ENCODE peak calls at places on chromosomes 4 and X, in five cellular contexts. One of them, this sample, is unnamed.

GRCh38 chrX:154748712-154749339 is 2.1 kb downstream of the GAB3 start:
- DNase-seq in ascending aorta: no peak
- DNase-seq in PC-9: no peak
- DNase-seq in AG04450: no peak
- DNase-seq in esophagus squamous epithelium: no peak
- DNase-seq in this sample: no peak

GRCh38 chr4:61200195-61200990 is at the start of gene ADGRL3:
- DNase-seq in ascending aorta: no peak
- DNase-seq in PC-9: no peak
- DNase-seq in AG04450: no peak
- DNase-seq in esophagus squamous epithelium: no peak
- DNase-seq in this sample: no peak

GRCh38 chr4:4735136-4735754 is 124.2 kb upstream of the MSX1 start:
- DNase-seq in ascending aorta: no peak
- DNase-seq in PC-9: no peak
- DNase-seq in AG04450: no peak
- DNase-seq in esophagus squamous epithelium: no peak
- DNase-seq in this sample: no peak

GRCh38 chr4:114364857-114365256 is 233.8 kb upstream of the UGT8 start:
- DNase-seq in ascending aorta: no peak
- DNase-seq in PC-9: no peak
- DNase-seq in AG04450: peak; percentile 76
- DNase-seq in esophagus squamous epithelium: no peak
- DNase-seq in this sample: peak; percentile 45

GRCh38 chr4:48603366-48604003 is 113.4 kb downstream of the ZAR1 start:
- DNase-seq in ascending aorta: no peak
- DNase-seq in PC-9: no peak
- DNase-seq in AG04450: no peak
- DNase-seq in esophagus squamous epithelium: no peak
- DNase-seq in this sample: no peak

GRCh38 chrX:28910501-28910900 is 323.3 kb downstream of the IL1RAPL1 start:
- DNase-seq in ascending aorta: no peak
- DNase-seq in PC-9: no peak
- DNase-seq in AG04450: no peak
- DNase-seq in esophagus squamous epithelium: no peak
- DNase-seq in this sample: no peak

GRCh38 chrX:1480082-1480785 is 27.5 kb upstream of the ASMTL start:
- DNase-seq in ascending aorta: no peak
- DNase-seq in PC-9: no peak
- DNase-seq in AG04450: no peak
- DNase-seq in esophagus squamous epithelium: no peak
- DNase-seq in this sample: no peak

GRCh38 chr4:6507345-6507744 is 34.9 kb upstream of the PPP2R2C start:
- DNase-seq in ascending aorta: no peak
- DNase-seq in PC-9: no peak
- DNase-seq in AG04450: no peak
- DNase-seq in esophagus squamous epithelium: no peak
- DNase-seq in this sample: no peak

GRCh38 chr4:100017627-100018310 is 67.7 kb upstream of the H2AZ1 start:
- DNase-seq in ascending aorta: no peak
- DNase-seq in PC-9: peak; percentile 53
- DNase-seq in AG04450: no peak
- DNase-seq in esophagus squamous epithelium: no peak
- DNase-seq in this sample: no peak

GRCh38 chr4:14022428-14022827 is 394.9 kb upstream of the BOD1L1 start:
- DNase-seq in ascending aorta: no peak
- DNase-seq in PC-9: no peak
- DNase-seq in AG04450: no peak
- DNase-seq in esophagus squamous epithelium: no peak
- DNase-seq in this sample: peak; percentile 10

GRCh38 chrX:44770111-44770510 is 73.7 kb upstream of the DUSP21 start:
- DNase-seq in ascending aorta: no peak
- DNase-seq in PC-9: no peak
- DNase-seq in AG04450: no peak
- DNase-seq in esophagus squamous epithelium: no peak
- DNase-seq in this sample: no peak

GRCh38 chrX:123968383-123969050 is 7.0 kb downstream of the STAG2 start:
- DNase-seq in ascending aorta: no peak
- DNase-seq in PC-9: no peak
- DNase-seq in AG04450: no peak
- DNase-seq in esophagus squamous epithelium: no peak
- DNase-seq in this sample: no peak

GRCh38 chr4:58510652-58511051 is 1400.5 kb upstream of the IGFBP7 start:
- DNase-seq in ascending aorta: no peak
- DNase-seq in PC-9: no peak
- DNase-seq in AG04450: no peak
- DNase-seq in esophagus squamous epithelium: no peak
- DNase-seq in this sample: no peak

GRCh38 chr4:122728781-122729330 is 3.6 kb upstream of the BBS12 start:
- DNase-seq in ascending aorta: no peak
- DNase-seq in PC-9: no peak
- DNase-seq in AG04450: no peak
- DNase-seq in esophagus squamous epithelium: no peak
- DNase-seq in this sample: no peak

GRCh38 chrX:21975827-21976226 is 35.3 kb downstream of the SMS start:
- DNase-seq in ascending aorta: no peak
- DNase-seq in PC-9: no peak
- DNase-seq in AG04450: peak; percentile 54
- DNase-seq in esophagus squamous epithelium: no peak
- DNase-seq in this sample: peak; percentile 41

GRCh38 chr4:3704669-3705068 is 61.5 kb upstream of the ADRA2C start:
- DNase-seq in ascending aorta: no peak
- DNase-seq in PC-9: no peak
- DNase-seq in AG04450: no peak
- DNase-seq in esophagus squamous epithelium: no peak
- DNase-seq in this sample: no peak

GRCh38 chr4:69830529-69831269 is 29.2 kb downstream of the SULT1E1 start:
- DNase-seq in ascending aorta: no peak
- DNase-seq in PC-9: no peak
- DNase-seq in AG04450: no peak
- DNase-seq in esophagus squamous epithelium: no peak
- DNase-seq in this sample: no peak

GRCh38 chr4:107997794-107998193 is 8.1 kb downstream of the HADH start:
- DNase-seq in ascending aorta: no peak
- DNase-seq in PC-9: no peak
- DNase-seq in AG04450: no peak
- DNase-seq in esophagus squamous epithelium: no peak
- DNase-seq in this sample: no peak

GRCh38 chr4:183411291-183411861 is 33.1 kb upstream of the CDKN2AIP start:
- DNase-seq in ascending aorta: no peak
- DNase-seq in PC-9: no peak
- DNase-seq in AG04450: peak; percentile 27
- DNase-seq in esophagus squamous epithelium: no peak
- DNase-seq in this sample: no peak

GRCh38 chr4:113065629-113066028 is 16.2 kb downstream of the ANK2 start:
- DNase-seq in ascending aorta: no peak
- DNase-seq in PC-9: no peak
- DNase-seq in AG04450: no peak
- DNase-seq in esophagus squamous epithelium: no peak
- DNase-seq in this sample: no peak

GRCh38 chr4:90745176-90745575 is 618.0 kb downstream of the CCSER1 start:
- DNase-seq in ascending aorta: no peak
- DNase-seq in PC-9: peak; percentile 37
- DNase-seq in AG04450: no peak
- DNase-seq in esophagus squamous epithelium: no peak
- DNase-seq in this sample: no peak

GRCh38 chr4:184424993-184425758 is 49.2 kb downstream of the IRF2 start:
- DNase-seq in ascending aorta: no peak
- DNase-seq in PC-9: no peak
- DNase-seq in AG04450: no peak
- DNase-seq in esophagus squamous epithelium: no peak
- DNase-seq in this sample: no peak

GRCh38 chr4:41358626-41359025 is 101.9 kb downstream of the UCHL1 start:
- DNase-seq in ascending aorta: no peak
- DNase-seq in PC-9: no peak
- DNase-seq in AG04450: no peak
- DNase-seq in esophagus squamous epithelium: no peak
- DNase-seq in this sample: no peak

GRCh38 chrX:65723706-65724105 is 56.3 kb downstream of the MSN start:
- DNase-seq in ascending aorta: no peak
- DNase-seq in PC-9: no peak
- DNase-seq in AG04450: no peak
- DNase-seq in esophagus squamous epithelium: no peak
- DNase-seq in this sample: no peak

GRCh38 chrX:147377728-147378127 is 534.0 kb upstream of the FMR1 start:
- DNase-seq in ascending aorta: no peak
- DNase-seq in PC-9: no peak
- DNase-seq in AG04450: no peak
- DNase-seq in esophagus squamous epithelium: no peak
- DNase-seq in this sample: no peak

GRCh38 chr4:25635501-25635900 is 20.1 kb upstream of the SLC34A2 start:
- DNase-seq in ascending aorta: no peak
- DNase-seq in PC-9: peak; percentile 68
- DNase-seq in AG04450: no peak
- DNase-seq in esophagus squamous epithelium: no peak
- DNase-seq in this sample: no peak

GRCh38 chr4:184815046-184815877 is 10.5 kb downstream of the ACSL1 start:
- DNase-seq in ascending aorta: no peak
- DNase-seq in PC-9: peak; percentile 87
- DNase-seq in AG04450: no peak
- DNase-seq in esophagus squamous epithelium: peak; percentile 3
- DNase-seq in this sample: no peak

GRCh38 chrX:66110112-66110511 is 53.9 kb upstream of the HEPH start:
- DNase-seq in ascending aorta: no peak
- DNase-seq in PC-9: no peak
- DNase-seq in AG04450: no peak
- DNase-seq in esophagus squamous epithelium: no peak
- DNase-seq in this sample: peak; percentile 0

DNA sequence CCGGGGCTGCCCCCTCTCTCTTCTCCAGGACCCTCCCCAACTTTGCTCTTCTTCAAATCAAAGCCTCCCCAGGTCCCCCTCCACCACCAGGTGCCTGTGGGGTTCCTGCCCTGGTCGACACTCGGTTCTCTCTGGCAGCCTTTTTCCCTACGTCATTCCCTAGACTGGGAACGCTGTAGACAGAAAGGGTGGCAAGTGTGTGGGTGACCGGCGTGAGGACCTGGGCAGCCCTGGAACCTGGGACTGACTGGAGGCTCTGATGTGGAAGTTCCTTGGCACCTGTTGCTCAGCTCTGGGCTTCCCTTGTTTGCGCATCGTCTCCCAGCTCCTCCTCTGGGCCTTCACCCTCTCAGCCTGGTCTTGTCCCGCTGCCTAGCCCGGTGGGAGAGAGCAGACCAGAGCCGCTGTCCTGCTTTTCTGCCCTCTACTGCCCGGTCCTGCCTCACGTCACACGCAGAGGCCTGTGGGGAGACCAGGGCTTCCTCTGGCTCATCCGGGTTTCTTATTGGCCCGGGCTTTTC is 1.3 kb downstream of the TACC3 start:
- DNase-seq in ascending aorta: no peak
- DNase-seq in PC-9: no peak
- DNase-seq in AG04450: no peak
- DNase-seq in esophagus squamous epithelium: no peak
- DNase-seq in this sample: no peak
- H3K4me3 ChIP-seq in ascending aorta: no peak overlapping the region
- H3K4me3 ChIP-seq in PC-9: peak overlapping the region; percentile 93
- H3K4me3 ChIP-seq in AG04450: peak overlapping the region; percentile 61
- H3K4me3 ChIP-seq in esophagus squamous epithelium: peak overlapping the region; percentile 89
- H3K4me3 ChIP-seq in this sample: peak overlapping the region; percentile 60

DNA sequence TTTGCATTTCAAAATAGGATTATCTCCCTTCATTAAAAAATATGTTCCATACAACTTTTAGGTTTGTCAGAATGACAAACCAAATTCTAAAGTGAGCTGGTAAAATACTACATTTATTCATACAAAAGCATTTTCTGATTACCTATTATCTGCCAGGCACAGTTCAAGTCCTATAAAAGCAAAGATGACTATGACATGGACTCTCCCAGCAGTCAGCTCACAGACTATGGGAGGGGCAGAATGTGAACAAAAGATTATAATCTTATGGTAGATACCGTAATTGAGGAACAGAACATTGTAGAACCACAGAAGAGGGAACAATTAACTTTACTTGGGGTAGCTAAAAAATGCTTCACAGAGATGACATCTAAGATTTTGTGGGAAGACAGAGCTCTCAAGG is 12.4 kb downstream of the PAQR3 start:
- DNase-seq in ascending aorta: no peak
- DNase-seq in PC-9: no peak
- DNase-seq in AG04450: no peak
- DNase-seq in esophagus squamous epithelium: no peak
- DNase-seq in this sample: no peak
- H3K4me3 ChIP-seq in ascending aorta: no peak overlapping the region
- H3K4me3 ChIP-seq in PC-9: no peak overlapping the region
- H3K4me3 ChIP-seq in AG04450: no peak overlapping the region
- H3K4me3 ChIP-seq in esophagus squamous epithelium: no peak overlapping the region
- H3K4me3 ChIP-seq in this sample: no peak overlapping the region

GRCh38 chr4:123974419-123975105 is 578.0 kb downstream of the SPRY1 start:
- DNase-seq in ascending aorta: no peak
- DNase-seq in PC-9: no peak
- DNase-seq in AG04450: no peak
- DNase-seq in esophagus squamous epithelium: no peak
- DNase-seq in this sample: no peak
- H3K4me3 ChIP-seq in ascending aorta: no peak overlapping the region
- H3K4me3 ChIP-seq in PC-9: no peak overlapping the region
- H3K4me3 ChIP-seq in AG04450: no peak overlapping the region
- H3K4me3 ChIP-seq in esophagus squamous epithelium: no peak overlapping the region
- H3K4me3 ChIP-seq in this sample: no peak overlapping the region

GRCh38 chrX:133350751-133351150 is 64.5 kb downstream of the GPC4 start:
- DNase-seq in ascending aorta: no peak
- DNase-seq in PC-9: no peak
- DNase-seq in AG04450: no peak
- DNase-seq in esophagus squamous epithelium: no peak
- DNase-seq in this sample: no peak
- H3K4me3 ChIP-seq in ascending aorta: no peak overlapping the region
- H3K4me3 ChIP-seq in PC-9: no peak overlapping the region
- H3K4me3 ChIP-seq in AG04450: no peak overlapping the region
- H3K4me3 ChIP-seq in esophagus squamous epithelium: no peak overlapping the region
- H3K4me3 ChIP-seq in this sample: no peak overlapping the region

DNA sequence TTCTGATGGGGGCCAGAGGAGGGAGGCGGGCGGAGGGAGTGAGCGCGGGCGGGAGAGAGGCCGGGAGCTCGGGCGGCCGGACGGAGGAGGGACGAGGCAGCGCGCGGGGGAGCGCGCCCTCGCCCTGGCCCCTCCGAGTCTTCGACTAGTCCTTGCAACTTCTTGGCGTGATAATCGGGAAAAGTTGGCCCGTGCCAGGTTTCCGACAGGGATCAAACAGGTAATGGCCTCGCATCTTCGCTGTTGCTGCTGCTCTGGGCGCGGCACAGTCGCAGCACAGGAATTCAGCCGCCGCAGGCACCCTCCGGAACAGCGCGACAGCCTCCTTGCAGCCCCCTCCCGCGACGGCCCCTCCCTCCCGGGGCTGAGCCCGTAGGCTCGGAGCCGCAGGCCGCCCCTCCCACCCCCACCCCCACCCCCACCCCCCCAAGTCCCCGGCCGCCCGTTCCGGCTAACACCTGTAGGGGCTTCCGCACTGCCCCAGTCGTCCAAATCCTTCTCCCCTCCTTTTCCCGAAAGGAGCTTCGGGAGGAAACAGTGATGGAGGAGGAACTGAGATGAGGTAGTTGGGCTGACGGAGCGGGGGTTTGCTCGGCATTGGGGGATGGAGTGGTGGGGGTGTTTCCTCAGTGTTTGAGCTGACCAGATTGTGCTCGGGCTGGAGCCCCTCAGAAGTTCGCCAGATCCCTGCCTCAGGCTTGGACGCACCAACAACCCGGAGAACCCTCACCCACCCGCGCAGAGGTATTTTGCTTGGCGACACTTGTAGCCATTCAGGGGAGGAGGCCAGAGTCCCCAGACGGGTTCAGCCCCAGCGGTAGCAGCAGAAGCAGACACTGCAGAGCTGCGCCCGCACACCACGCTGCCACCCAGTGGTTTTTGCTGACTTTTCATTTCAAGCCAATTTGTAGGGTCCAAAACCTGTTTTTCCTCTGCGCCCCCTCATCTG is at the start of gene FGF13:
- DNase-seq in ascending aorta: no peak
- DNase-seq in PC-9: no peak
- DNase-seq in AG04450: no peak
- DNase-seq in esophagus squamous epithelium: no peak
- DNase-seq in this sample: no peak
- H3K4me3 ChIP-seq in ascending aorta: peak within 1 kb of the TSS; percentile 69
- H3K4me3 ChIP-seq in PC-9: no peak within 1 kb of the TSS
- H3K4me3 ChIP-seq in AG04450: no peak within 1 kb of the TSS
- H3K4me3 ChIP-seq in esophagus squamous epithelium: peak within 1 kb of the TSS; percentile 50
- H3K4me3 ChIP-seq in this sample: no peak within 1 kb of the TSS